ENCODE peak calls at places on chromosomes 1 and 21, in ten cellular contexts. O, Q, A, R, L, J, H, G, Z and C are unnamed samples.

GRCh38 chr1:8424539-8425116 is 106.7 kb downstream of the SLC45A1 start:
- DNase-seq in R (no peak), Z (no peak), Q (no peak), O (no peak), L (no peak), A (no peak), J (no peak), G (peak; percentile 67), H (peak; percentile 58), C (no peak)

GRCh38 chr1:201551877-201552731 is 13.2 kb downstream of the NAV1 start:
- DNase-seq in R (no peak), J (no peak), L (peak; percentile 95), Z (no peak), A (peak; percentile 93), H (no peak), G (no peak), O (no peak), Q (peak; percentile 77), C (no peak)

GRCh38 chr1:35707253-35708178 is 11.2 kb downstream of the C1orf216 start:
- DNase-seq in R (peak; percentile 25), Q (no peak), J (peak; percentile 7), O (peak; percentile 78), Z (no peak), G (peak; percentile 92), A (peak; percentile 30), L (peak; percentile 17), H (peak; percentile 14), C (no peak)

GRCh38 chr1:232249335-232249734 is 380.6 kb downstream of the SIPA1L2 start:
- DNase-seq in O (no peak), J (no peak), R (no peak), Z (no peak), L (no peak), A (no peak), G (no peak), H (no peak), Q (no peak), C (no peak)

GRCh38 chr1:94792876-94793605 is 27.1 kb upstream of the SLC44A3 start:
- DNase-seq in Q (peak; percentile 88), R (no peak), H (no peak), L (no peak), Z (no peak), O (no peak), G (no peak), A (peak; percentile 25), J (no peak), C (no peak)

GRCh38 chr1:117367769-117368059 is 465 bp downstream of the MAN1A2 start:
- DNase-seq in Z (no peak), Q (no peak), J (no peak), O (no peak), G (no peak), L (no peak), H (no peak), A (peak; percentile 21), R (no peak), C (no peak)

GRCh38 chr1:152029144-152029936 is 7.5 kb downstream of the S100A11 start:
- DNase-seq in O (no peak), Q (peak; percentile 49), G (no peak), L (peak; percentile 14), A (peak; percentile 58), R (no peak), J (no peak), H (no peak), Z (no peak), C (no peak)

GRCh38 chr1:54158071-54158470 is 5.3 kb upstream of the CDCP2 start:
- DNase-seq in A (no peak), G (no peak), Q (no peak), O (no peak), H (no peak), L (peak; percentile 65), Z (no peak), J (no peak), R (no peak), C (no peak)

GRCh38 chr1:230754831-230755230 is 7.6 kb downstream of the CAPN9 start:
- DNase-seq in A (peak; percentile 13), G (no peak), R (no peak), Z (no peak), H (no peak), J (no peak), L (peak; percentile 86), Q (peak; percentile 88), O (no peak), C (no peak)

GRCh38 chr1:78691995-78692747 is 42.5 kb downstream of the IFI44 start:
- DNase-seq in O (no peak), Z (no peak), Q (peak; percentile 92), H (no peak), J (no peak), G (peak; percentile 36), L (no peak), A (peak; percentile 93), R (no peak), C (no peak)

GRCh38 chr1:17826165-17826488 is 71.0 kb downstream of the ACTL8 start:
- DNase-seq in H (peak; percentile 24), Z (no peak), L (peak; percentile 27), J (no peak), O (peak; percentile 84), A (peak; percentile 56), R (peak; percentile 23), G (peak; percentile 1), Q (peak; percentile 25), C (no peak)

GRCh38 chr21:25791321-25791720 is 56.5 kb downstream of the GABPA start:
- DNase-seq in Q (peak; percentile 23), R (no peak), O (no peak), H (no peak), L (no peak), G (no peak), Z (no peak), J (no peak), A (peak; percentile 15), C (no peak)

GRCh38 chr1:34262023-34262422 is 85.3 kb downstream of the C1orf94 start:
- DNase-seq in Q (no peak), Z (no peak), A (no peak), R (no peak), H (no peak), G (no peak), L (no peak), O (no peak), J (no peak), C (no peak)

GRCh38 chr1:9500756-9501754 is 38.2 kb upstream of the SLC25A33 start:
- DNase-seq in O (no peak), J (no peak), G (no peak), L (peak; percentile 74), Z (no peak), A (no peak), Q (no peak), R (no peak), H (no peak), C (no peak)

GRCh38 chr21:31308584-31308983 is 35.5 kb downstream of the TIAM1 start:
- DNase-seq in Q (no peak), R (no peak), G (no peak), H (no peak), J (no peak), L (no peak), O (no peak), A (no peak), Z (no peak), C (no peak)

GRCh38 chr1:210143465-210144062 is 89.0 kb upstream of the SERTAD4 start:
- DNase-seq in L (peak; percentile 84), Q (peak; percentile 32), R (peak; percentile 62), H (no peak), G (peak; percentile 42), J (no peak), Z (no peak), O (peak; percentile 84), A (peak; percentile 84), C (no peak)

GRCh38 chr1:145922266-145922665 is 3.7 kb upstream of the PEX11B start:
- DNase-seq in G (no peak), J (no peak), O (no peak), Q (no peak), H (no peak), R (no peak), A (peak; percentile 9), L (no peak), Z (no peak), C (no peak)